ENCODE peak calls at places on chromosome 18, in eight cellular contexts. T is transverse colon, K is tibial nerve, C is body of pancreas, A is GM23248, S is A549, N is substantia nigra, P is lower lobe of right lung. X is an unnamed sample.

GRCh38 chr18:4734903-4735302 is 279.8 kb upstream of the DLGAP1 start:
- DNase-seq in A (no peak), T (no peak), K (no peak), N (no peak), C (no peak), S (no peak), P (no peak), X (no peak)

GRCh38 chr18:57768557-57769326 is 34.4 kb downstream of the ATP8B1 start:
- DNase-seq in K (no peak), P (no peak), C (peak; percentile 55), S (no peak), T (no peak), N (no peak), A (peak; percentile 76), X (no peak)

GRCh38 chr18:79961527-79962291 is 2.7 kb upstream of the HSBP1L1 start:
- DNase-seq in K (no peak), T (no peak), P (peak; percentile 77), S (no peak), A (peak; percentile 68), C (no peak), N (no peak), X (no peak)

GRCh38 chr18:12246849-12247808 is 7.0 kb upstream of the CIDEA start:
- DNase-seq in N (no peak), K (no peak), C (peak; percentile 44), P (no peak), T (no peak), S (peak; percentile 21), A (peak; percentile 15), X (no peak)

GRCh38 chr18:2881490-2882195 is 34.8 kb downstream of the EMILIN2 start:
- DNase-seq in S (no peak), A (peak; percentile 97), N (no peak), T (peak; percentile 43), C (no peak), P (no peak), K (peak; percentile 61), X (no peak)

GRCh38 chr18:59646946-59647307 is 50.3 kb downstream of the CCBE1 start:
- DNase-seq in C (no peak), A (peak; percentile 72), P (no peak), S (no peak), K (no peak), T (no peak), N (no peak), X (no peak)

GRCh38 chr18:8326763-8327394 is 282.4 kb upstream of the RAB12 start:
- DNase-seq in A (no peak), P (no peak), N (no peak), T (no peak), K (no peak), C (no peak), S (no peak), X (no peak)

GRCh38 chr18:22676423-22676822 is 256.7 kb upstream of the RBBP8 start:
- DNase-seq in T (no peak), K (no peak), S (no peak), C (no peak), P (no peak), A (peak; percentile 32), N (no peak), X (no peak)

GRCh38 chr18:77052656-77053309 is 79.8 kb downstream of the MBP start:
- DNase-seq in A (no peak), N (no peak), S (no peak), T (no peak), K (no peak), C (no peak), P (peak; percentile 68), X (no peak)

GRCh38 chr18:27185025-27185763 is at the start of gene CHST9:
- DNase-seq in S (no peak), K (no peak), P (peak; percentile 45), N (peak; percentile 23), A (no peak), C (peak; percentile 68), T (no peak), X (no peak)

GRCh38 chr18:58666176-58666575 is 5.1 kb upstream of the MALT1 start:
- DNase-seq in A (peak; percentile 43), K (no peak), T (no peak), N (no peak), S (no peak), C (no peak), P (no peak), X (no peak)

GRCh38 chr18:57666818-57667497 is 45.3 kb upstream of the NARS1 start:
- DNase-seq in C (no peak), T (no peak), K (peak; percentile 36), S (no peak), N (no peak), P (no peak), A (peak; percentile 85), X (no peak)

GRCh38 chr18:56028514-56028913 is 440.5 kb upstream of the TCF4 start:
- DNase-seq in A (peak; percentile 67), N (no peak), S (peak; percentile 1), K (no peak), C (no peak), T (no peak), P (no peak), X (no peak)

GRCh38 chr18:39611381-39612090 is 2045.9 kb upstream of the CELF4 start:
- DNase-seq in C (no peak), A (no peak), P (no peak), N (no peak), K (no peak), S (no peak), T (no peak), X (no peak)
- H3K27ac ChIP-seq in C (no peak overlapping the region), A (no peak overlapping the region), P (no peak overlapping the region), N (no peak overlapping the region), K (no peak overlapping the region), S (no peak overlapping the region), T (no peak overlapping the region), X (no peak overlapping the region)

GRCh38 chr18:48408111-48408726 is 964 bp downstream of the ZBTB7C start:
- DNase-seq in S (no peak), A (no peak), C (peak; percentile 29), K (no peak), P (peak; percentile 57), N (no peak), T (no peak), X (no peak)
- H3K27ac ChIP-seq in S (peak overlapping the region; percentile 60), A (no peak overlapping the region), C (no peak overlapping the region), K (no peak overlapping the region), P (no peak overlapping the region), N (no peak overlapping the region), T (no peak overlapping the region), X (no peak overlapping the region)

GRCh38 chr18:74457743-74458465 is 796 bp upstream of the DIPK1C start:
- DNase-seq in K (no peak), T (no peak), A (no peak), N (peak; percentile 81), P (no peak), S (no peak), C (no peak), X (no peak)
- H3K27ac ChIP-seq in K (no peak overlapping the region), T (no peak overlapping the region), A (no peak overlapping the region), N (peak overlapping the region; percentile 99), P (no peak overlapping the region), S (no peak overlapping the region), C (no peak overlapping the region), X (no peak overlapping the region)

GRCh38 chr18:36396190-36396589 is 98.7 kb downstream of the FHOD3 start:
- DNase-seq in S (no peak), T (no peak), P (no peak), N (no peak), C (no peak), K (no peak), A (no peak), X (no peak)

GRCh38 chr18:36398419-36398818 is 100.9 kb downstream of the FHOD3 start:
- DNase-seq in T (no peak), P (no peak), C (no peak), S (no peak), N (no peak), A (no peak), K (no peak), X (no peak)

GRCh38 chr18:36401462-36401861 is 103.9 kb downstream of the FHOD3 start:
- DNase-seq in K (no peak), P (no peak), S (no peak), A (no peak), T (no peak), C (no peak), N (no peak), X (no peak)

GRCh38 chr18:36397033-36397432 is 99.5 kb downstream of the FHOD3 start:
- DNase-seq in C (no peak), T (no peak), P (no peak), S (no peak), K (no peak), N (no peak), A (no peak), X (no peak)

GRCh38 chr18:36399055-36399454 is 101.5 kb downstream of the FHOD3 start:
- DNase-seq in N (no peak), A (no peak), T (no peak), K (no peak), P (no peak), S (no peak), C (no peak), X (no peak)
- H3K27ac ChIP-seq in N (no peak overlapping the region), A (no peak overlapping the region), T (no peak overlapping the region), K (no peak overlapping the region), P (no peak overlapping the region), S (no peak overlapping the region), C (no peak overlapping the region), X (no peak overlapping the region)

GRCh38 chr18:67232406-67232805 is 284.1 kb downstream of the DSEL start:
- DNase-seq in N (no peak), A (peak; percentile 88), P (no peak), T (no peak), S (no peak), K (no peak), C (no peak), X (no peak)
- H3K27ac ChIP-seq in N (no peak overlapping the region), A (peak overlapping the region; percentile 85), P (no peak overlapping the region), T (no peak overlapping the region), S (no peak overlapping the region), K (no peak overlapping the region), C (no peak overlapping the region), X (no peak overlapping the region)

GRCh38 chr18:28802546-28802945 is 625.6 kb upstream of the CDH2 start:
- DNase-seq in P (no peak), C (no peak), S (no peak), N (no peak), K (no peak), T (no peak), A (peak; percentile 33), X (no peak)
- H3K27ac ChIP-seq in P (no peak overlapping the region), C (no peak overlapping the region), S (no peak overlapping the region), N (no peak overlapping the region), K (no peak overlapping the region), T (no peak overlapping the region), A (no peak overlapping the region), X (no peak overlapping the region)

GRCh38 chr18:24011095-24011917 is 3.2 kb upstream of the TTC39C start:
- DNase-seq in A (no peak), T (no peak), K (no peak), P (no peak), N (no peak), S (no peak), C (no peak), X (no peak)
- H3K27ac ChIP-seq in A (no peak overlapping the region), T (peak overlapping the region; percentile 20), K (no peak overlapping the region), P (peak overlapping the region; percentile 46), N (no peak overlapping the region), S (no peak overlapping the region), C (no peak overlapping the region), X (peak overlapping the region; percentile 71)